ENCODE peak calls at places on chromosomes 16 and 17, in six cellular contexts. One of them, this sample, is unnamed.

GRCh38 chr16:56202036-56202435 is 10.7 kb downstream of the GNAO1 start:
- DNase-seq in mesenchymal stem cell: no peak
- DNase-seq in ascending aorta: no peak
- DNase-seq in prostate gland: no peak
- DNase-seq in epithelial cell of proximal tubule: no peak
- DNase-seq in esophagus squamous epithelium: no peak
- DNase-seq in this sample: peak

GRCh38 chr17:27591986-27592385 is 39.0 kb upstream of the LGALS9 start:
- DNase-seq in mesenchymal stem cell: no peak
- DNase-seq in ascending aorta: no peak
- DNase-seq in prostate gland: no peak
- DNase-seq in epithelial cell of proximal tubule: no peak
- DNase-seq in esophagus squamous epithelium: no peak
- DNase-seq in this sample: no peak

GRCh38 chr16:31149332-31149731 is 534 bp downstream of the PRSS36 start:
- DNase-seq in mesenchymal stem cell: no peak
- DNase-seq in ascending aorta: no peak
- DNase-seq in prostate gland: no peak
- DNase-seq in epithelial cell of proximal tubule: no peak
- DNase-seq in esophagus squamous epithelium: no peak
- DNase-seq in this sample: no peak

GRCh38 chr16:87684106-87684677 is 81.6 kb downstream of the KLHDC4 start:
- DNase-seq in mesenchymal stem cell: no peak
- DNase-seq in ascending aorta: no peak
- DNase-seq in prostate gland: no peak
- DNase-seq in epithelial cell of proximal tubule: no peak
- DNase-seq in esophagus squamous epithelium: no peak
- DNase-seq in this sample: no peak

GRCh38 chr16:57185945-57186629 is at the start of the genes PSME3IP1 and RSPRY1:
- DNase-seq in mesenchymal stem cell: peak
- DNase-seq in ascending aorta: peak
- DNase-seq in prostate gland: peak
- DNase-seq in epithelial cell of proximal tubule: peak
- DNase-seq in esophagus squamous epithelium: peak
- DNase-seq in this sample: peak

GRCh38 chr17:59534583-59534982 is 30.8 kb upstream of the DHX40 start:
- DNase-seq in mesenchymal stem cell: no peak
- DNase-seq in ascending aorta: no peak
- DNase-seq in prostate gland: no peak
- DNase-seq in epithelial cell of proximal tubule: no peak
- DNase-seq in esophagus squamous epithelium: no peak
- DNase-seq in this sample: no peak

GRCh38 chr17:65181237-65182061 is 44.3 kb downstream of the RGS9 start:
- DNase-seq in mesenchymal stem cell: no peak
- DNase-seq in ascending aorta: no peak
- DNase-seq in prostate gland: no peak
- DNase-seq in epithelial cell of proximal tubule: no peak
- DNase-seq in esophagus squamous epithelium: no peak
- DNase-seq in this sample: no peak

GRCh38 chr16:56505174-56505573 is 14.7 kb downstream of the BBS2 start:
- DNase-seq in mesenchymal stem cell: no peak
- DNase-seq in ascending aorta: no peak
- DNase-seq in prostate gland: no peak
- DNase-seq in epithelial cell of proximal tubule: no peak
- DNase-seq in esophagus squamous epithelium: no peak
- DNase-seq in this sample: no peak

GRCh38 chr16:27232061-27232841 is 28.9 kb downstream of the KDM8 start:
- DNase-seq in mesenchymal stem cell: no peak
- DNase-seq in ascending aorta: no peak
- DNase-seq in prostate gland: no peak
- DNase-seq in epithelial cell of proximal tubule: no peak
- DNase-seq in esophagus squamous epithelium: no peak
- DNase-seq in this sample: no peak

GRCh38 chr17:29640981-29641642 is 18.4 kb upstream of the CORO6 start:
- DNase-seq in mesenchymal stem cell: no peak
- DNase-seq in ascending aorta: no peak
- DNase-seq in prostate gland: no peak
- DNase-seq in epithelial cell of proximal tubule: no peak
- DNase-seq in esophagus squamous epithelium: no peak
- DNase-seq in this sample: peak

GRCh38 chr17:55413825-55414489 is 7.7 kb downstream of the MMD start:
- DNase-seq in mesenchymal stem cell: no peak
- DNase-seq in ascending aorta: no peak
- DNase-seq in prostate gland: no peak
- DNase-seq in epithelial cell of proximal tubule: no peak
- DNase-seq in esophagus squamous epithelium: no peak
- DNase-seq in this sample: no peak

GRCh38 chr17:45334231-45334630 is 17.4 kb upstream of the MAP3K14 start:
- DNase-seq in mesenchymal stem cell: no peak
- DNase-seq in ascending aorta: peak
- DNase-seq in prostate gland: no peak
- DNase-seq in epithelial cell of proximal tubule: no peak
- DNase-seq in esophagus squamous epithelium: no peak
- DNase-seq in this sample: no peak

GRCh38 chr16:55264949-55265348 is 59.1 kb upstream of the IRX6 start:
- DNase-seq in mesenchymal stem cell: no peak
- DNase-seq in ascending aorta: no peak
- DNase-seq in prostate gland: peak
- DNase-seq in epithelial cell of proximal tubule: no peak
- DNase-seq in esophagus squamous epithelium: no peak
- DNase-seq in this sample: peak

GRCh38 chr16:53093162-53093744 is 38.5 kb downstream of the CHD9 start:
- DNase-seq in mesenchymal stem cell: no peak
- DNase-seq in ascending aorta: no peak
- DNase-seq in prostate gland: no peak
- DNase-seq in epithelial cell of proximal tubule: no peak
- DNase-seq in esophagus squamous epithelium: no peak
- DNase-seq in this sample: no peak

GRCh38 chr16:23434380-23434779 is 18.6 kb downstream of the COG7 start:
- DNase-seq in mesenchymal stem cell: peak
- DNase-seq in ascending aorta: no peak
- DNase-seq in prostate gland: peak
- DNase-seq in epithelial cell of proximal tubule: peak
- DNase-seq in esophagus squamous epithelium: no peak
- DNase-seq in this sample: peak

GRCh38 chr17:73720187-73720834 is 76.1 kb upstream of the SDK2 start:
- DNase-seq in mesenchymal stem cell: no peak
- DNase-seq in ascending aorta: no peak
- DNase-seq in prostate gland: no peak
- DNase-seq in epithelial cell of proximal tubule: no peak
- DNase-seq in esophagus squamous epithelium: no peak
- DNase-seq in this sample: no peak

GRCh38 chr17:48600244-48601098 is 4.3 kb downstream of the HOXB6 start:
- DNase-seq in mesenchymal stem cell: peak
- DNase-seq in ascending aorta: no peak
- DNase-seq in prostate gland: no peak
- DNase-seq in epithelial cell of proximal tubule: no peak
- DNase-seq in esophagus squamous epithelium: no peak
- DNase-seq in this sample: no peak

GRCh38 chr17:72539981-72540897 is 419.4 kb downstream of the SOX9 start:
- DNase-seq in mesenchymal stem cell: peak
- DNase-seq in ascending aorta: peak
- DNase-seq in prostate gland: peak
- DNase-seq in epithelial cell of proximal tubule: no peak
- DNase-seq in esophagus squamous epithelium: no peak
- DNase-seq in this sample: no peak

GRCh38 chr17:27333410-27333980 is 39.6 kb downstream of the WSB1 start:
- DNase-seq in mesenchymal stem cell: no peak
- DNase-seq in ascending aorta: no peak
- DNase-seq in prostate gland: no peak
- DNase-seq in epithelial cell of proximal tubule: no peak
- DNase-seq in esophagus squamous epithelium: no peak
- DNase-seq in this sample: no peak

GRCh38 chr17:38883592-38884526 is 14.0 kb downstream of the LASP1 start:
- DNase-seq in mesenchymal stem cell: no peak
- DNase-seq in ascending aorta: no peak
- DNase-seq in prostate gland: no peak
- DNase-seq in epithelial cell of proximal tubule: no peak
- DNase-seq in esophagus squamous epithelium: no peak
- DNase-seq in this sample: no peak

GRCh38 chr17:3531266-3532101 is 26.1 kb downstream of the TRPV3 start:
- DNase-seq in mesenchymal stem cell: no peak
- DNase-seq in ascending aorta: no peak
- DNase-seq in prostate gland: no peak
- DNase-seq in epithelial cell of proximal tubule: no peak
- DNase-seq in esophagus squamous epithelium: no peak
- DNase-seq in this sample: no peak

DNA sequence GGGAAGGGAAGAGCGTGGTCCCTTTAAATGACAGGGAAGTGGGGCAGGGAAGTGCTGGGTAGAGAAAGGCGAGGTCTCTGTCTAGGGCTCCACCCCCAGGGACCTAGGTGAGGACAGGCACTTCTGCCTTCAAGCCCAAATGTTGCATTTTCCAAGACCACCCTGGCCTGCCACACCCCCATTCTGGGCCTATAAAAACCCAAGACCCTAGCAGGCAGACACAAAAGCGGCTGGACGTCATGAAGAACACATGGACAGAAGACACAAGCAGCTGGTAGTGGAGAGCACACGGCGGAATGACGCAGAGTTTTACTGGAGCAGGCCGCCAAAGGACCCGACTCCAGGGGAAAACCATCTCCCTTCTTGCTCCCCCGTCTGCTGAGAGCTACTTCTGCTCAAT is 622.0 kb upstream of the SALL1 start:
- DNase-seq in mesenchymal stem cell: no peak
- DNase-seq in ascending aorta: no peak
- DNase-seq in prostate gland: no peak
- DNase-seq in epithelial cell of proximal tubule: no peak
- DNase-seq in esophagus squamous epithelium: no peak
- DNase-seq in this sample: no peak
- H3K4me3 ChIP-seq in mesenchymal stem cell: no peak
- H3K4me3 ChIP-seq in ascending aorta: no peak
- H3K4me3 ChIP-seq in prostate gland: no peak
- H3K4me3 ChIP-seq in epithelial cell of proximal tubule: no peak
- H3K4me3 ChIP-seq in esophagus squamous epithelium: no peak
- H3K4me3 ChIP-seq in this sample: no peak

GRCh38 chr16:86107190-86107589 is 208.2 kb downstream of the IRF8 start:
- DNase-seq in mesenchymal stem cell: no peak
- DNase-seq in ascending aorta: no peak
- DNase-seq in prostate gland: no peak
- DNase-seq in epithelial cell of proximal tubule: no peak
- DNase-seq in esophagus squamous epithelium: no peak
- DNase-seq in this sample: no peak

GRCh38 chr16:86110726-86111125 is 211.8 kb downstream of the IRF8 start:
- DNase-seq in mesenchymal stem cell: no peak
- DNase-seq in ascending aorta: no peak
- DNase-seq in prostate gland: no peak
- DNase-seq in epithelial cell of proximal tubule: no peak
- DNase-seq in esophagus squamous epithelium: no peak
- DNase-seq in this sample: no peak

GRCh38 chr16:86110134-86110533 is 211.2 kb downstream of the IRF8 start:
- DNase-seq in mesenchymal stem cell: no peak
- DNase-seq in ascending aorta: no peak
- DNase-seq in prostate gland: no peak
- DNase-seq in epithelial cell of proximal tubule: no peak
- DNase-seq in esophagus squamous epithelium: no peak
- DNase-seq in this sample: no peak

GRCh38 chr16:86108062-86108461 is 209.1 kb downstream of the IRF8 start:
- DNase-seq in mesenchymal stem cell: no peak
- DNase-seq in ascending aorta: no peak
- DNase-seq in prostate gland: no peak
- DNase-seq in epithelial cell of proximal tubule: no peak
- DNase-seq in esophagus squamous epithelium: no peak
- DNase-seq in this sample: no peak

GRCh38 chr16:86112178-86112577 is 213.2 kb downstream of the IRF8 start:
- DNase-seq in mesenchymal stem cell: no peak
- DNase-seq in ascending aorta: no peak
- DNase-seq in prostate gland: no peak
- DNase-seq in epithelial cell of proximal tubule: no peak
- DNase-seq in esophagus squamous epithelium: no peak
- DNase-seq in this sample: no peak
- H3K4me3 ChIP-seq in mesenchymal stem cell: no peak
- H3K4me3 ChIP-seq in ascending aorta: no peak
- H3K4me3 ChIP-seq in prostate gland: no peak
- H3K4me3 ChIP-seq in epithelial cell of proximal tubule: no peak
- H3K4me3 ChIP-seq in esophagus squamous epithelium: no peak
- H3K4me3 ChIP-seq in this sample: no peak

GRCh38 chr17:1709403-1709891 is 730 bp downstream of the TLCD2 start:
- DNase-seq in mesenchymal stem cell: peak
- DNase-seq in ascending aorta: no peak
- DNase-seq in prostate gland: no peak
- DNase-seq in epithelial cell of proximal tubule: no peak
- DNase-seq in esophagus squamous epithelium: no peak
- DNase-seq in this sample: no peak

GRCh38 chr17:1710807-1711553 is 803 bp upstream of the TLCD2 start:
- DNase-seq in mesenchymal stem cell: peak
- DNase-seq in ascending aorta: no peak
- DNase-seq in prostate gland: no peak
- DNase-seq in epithelial cell of proximal tubule: no peak
- DNase-seq in esophagus squamous epithelium: no peak
- DNase-seq in this sample: no peak

GRCh38 chr17:1711804-1712203 is 1.6 kb upstream of the TLCD2 start:
- DNase-seq in mesenchymal stem cell: peak
- DNase-seq in ascending aorta: no peak
- DNase-seq in prostate gland: no peak
- DNase-seq in epithelial cell of proximal tubule: no peak
- DNase-seq in esophagus squamous epithelium: no peak
- DNase-seq in this sample: no peak

GRCh38 chr17:1712271-1712670 is 2.1 kb upstream of the TLCD2 start:
- DNase-seq in mesenchymal stem cell: no peak
- DNase-seq in ascending aorta: no peak
- DNase-seq in prostate gland: no peak
- DNase-seq in epithelial cell of proximal tubule: no peak
- DNase-seq in esophagus squamous epithelium: no peak
- DNase-seq in this sample: no peak

DNA sequence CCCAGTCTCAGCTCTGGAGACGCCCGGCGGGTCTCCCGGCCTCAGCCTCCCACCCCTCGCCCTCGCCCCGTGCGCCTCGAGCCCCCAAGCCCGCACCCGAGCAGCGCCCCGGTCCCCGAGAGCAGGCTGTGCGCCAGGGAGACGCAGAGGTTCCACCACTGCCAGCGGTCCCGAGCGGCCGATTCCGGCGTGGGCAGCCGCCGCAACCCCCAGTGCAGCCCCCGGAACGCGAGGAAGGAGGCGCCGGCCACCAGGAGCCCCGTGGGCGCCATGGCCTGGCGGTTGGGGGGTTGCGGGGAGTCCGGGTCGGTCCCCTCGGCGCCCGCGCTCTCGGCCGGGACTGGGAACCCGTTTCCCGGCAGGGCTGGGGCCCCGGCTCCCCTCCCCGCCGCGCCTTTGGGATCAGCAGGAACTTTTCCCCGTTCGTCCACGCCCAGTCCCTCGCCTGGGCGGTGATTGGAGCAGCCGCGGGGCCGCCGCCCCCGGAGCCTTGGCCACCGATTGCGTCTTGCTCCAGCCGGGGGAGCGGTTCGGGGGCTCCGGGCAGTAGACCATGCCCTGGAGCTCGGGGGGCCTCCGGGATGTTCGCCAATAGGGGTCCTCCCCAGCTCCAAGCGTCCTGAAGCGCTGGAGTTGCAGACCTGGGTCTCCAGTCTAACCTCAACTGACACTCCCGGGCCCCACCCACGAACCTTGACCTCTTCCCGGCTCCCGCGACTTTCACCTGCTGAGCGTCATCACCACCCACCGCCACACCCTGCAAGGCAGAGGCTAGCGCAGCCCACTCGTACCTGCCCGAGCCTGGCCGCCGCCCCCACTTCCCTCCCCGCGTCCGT is at the start of gene TLCD2:
- DNase-seq in mesenchymal stem cell: peak
- DNase-seq in ascending aorta: peak
- DNase-seq in prostate gland: peak
- DNase-seq in epithelial cell of proximal tubule: no peak
- DNase-seq in esophagus squamous epithelium: no peak
- DNase-seq in this sample: no peak
- H3K4me3 ChIP-seq in mesenchymal stem cell: peak
- H3K4me3 ChIP-seq in ascending aorta: peak
- H3K4me3 ChIP-seq in prostate gland: peak
- H3K4me3 ChIP-seq in epithelial cell of proximal tubule: peak
- H3K4me3 ChIP-seq in esophagus squamous epithelium: peak
- H3K4me3 ChIP-seq in this sample: peak

GRCh38 chr16:11636172-11636721 is 32.0 kb upstream of the SNN start:
- DNase-seq in mesenchymal stem cell: no peak
- DNase-seq in ascending aorta: no peak
- DNase-seq in prostate gland: peak
- DNase-seq in epithelial cell of proximal tubule: no peak
- DNase-seq in esophagus squamous epithelium: no peak
- DNase-seq in this sample: peak
- H3K4me3 ChIP-seq in mesenchymal stem cell: no peak
- H3K4me3 ChIP-seq in ascending aorta: no peak
- H3K4me3 ChIP-seq in prostate gland: no peak
- H3K4me3 ChIP-seq in epithelial cell of proximal tubule: no peak
- H3K4me3 ChIP-seq in esophagus squamous epithelium: peak
- H3K4me3 ChIP-seq in this sample: no peak